ENCODE peak calls at places on chromosomes 3 and 15, in ten cellular contexts. One of them, this sample, is unnamed.

GRCh38 chr3:197482001-197482400 is 73.8 kb downstream of the BDH1 start:
- DNase-seq in stomach: no peak
- DNase-seq in H1: no peak
- DNase-seq in lower leg skin: no peak
- DNase-seq in K562: no peak
- DNase-seq in transverse colon: no peak
- DNase-seq in heart left ventricle: no peak
- DNase-seq in testis: no peak
- DNase-seq in ovary: no peak
- DNase-seq in Peyer's patch: no peak
- DNase-seq in this sample: no peak

GRCh38 chr3:167198949-167199348 is 181.1 kb downstream of the ZBBX start:
- DNase-seq in stomach: no peak
- DNase-seq in H1: no peak
- DNase-seq in lower leg skin: no peak
- DNase-seq in K562: no peak
- DNase-seq in transverse colon: no peak
- DNase-seq in heart left ventricle: no peak
- DNase-seq in testis: no peak
- DNase-seq in ovary: no peak
- DNase-seq in Peyer's patch: no peak
- DNase-seq in this sample: no peak

GRCh38 chr3:170448530-170449110 is 30.0 kb downstream of the CLDN11 start:
- DNase-seq in stomach: no peak
- DNase-seq in H1: no peak
- DNase-seq in lower leg skin: no peak
- DNase-seq in K562: no peak
- DNase-seq in transverse colon: no peak
- DNase-seq in heart left ventricle: no peak
- DNase-seq in testis: no peak
- DNase-seq in ovary: no peak
- DNase-seq in Peyer's patch: no peak
- DNase-seq in this sample: no peak

GRCh38 chr15:51202783-51203182 is 108.1 kb upstream of the TNFAIP8L3 start:
- DNase-seq in stomach: no peak
- DNase-seq in H1: no peak
- DNase-seq in lower leg skin: no peak
- DNase-seq in K562: no peak
- DNase-seq in transverse colon: no peak
- DNase-seq in heart left ventricle: no peak
- DNase-seq in testis: no peak
- DNase-seq in ovary: no peak
- DNase-seq in Peyer's patch: no peak
- DNase-seq in this sample: no peak

GRCh38 chr15:93987068-93987467 is 244.3 kb upstream of the MCTP2 start:
- DNase-seq in stomach: no peak
- DNase-seq in H1: no peak
- DNase-seq in lower leg skin: no peak
- DNase-seq in K562: no peak
- DNase-seq in transverse colon: no peak
- DNase-seq in heart left ventricle: no peak
- DNase-seq in testis: no peak
- DNase-seq in ovary: no peak
- DNase-seq in Peyer's patch: no peak
- DNase-seq in this sample: no peak

GRCh38 chr3:177475266-177475665 is 278.0 kb upstream of the TBL1XR1 start:
- DNase-seq in stomach: no peak
- DNase-seq in H1: no peak
- DNase-seq in lower leg skin: no peak
- DNase-seq in K562: no peak
- DNase-seq in transverse colon: no peak
- DNase-seq in heart left ventricle: no peak
- DNase-seq in testis: no peak
- DNase-seq in ovary: no peak
- DNase-seq in Peyer's patch: no peak
- DNase-seq in this sample: no peak

GRCh38 chr15:40070166-40070557 is 31.2 kb upstream of the SRP14 start:
- DNase-seq in stomach: no peak
- DNase-seq in H1: no peak
- DNase-seq in lower leg skin: no peak
- DNase-seq in K562: no peak
- DNase-seq in transverse colon: no peak
- DNase-seq in heart left ventricle: no peak
- DNase-seq in testis: no peak
- DNase-seq in ovary: no peak
- DNase-seq in Peyer's patch: no peak
- DNase-seq in this sample: no peak

GRCh38 chr3:171712168-171712938 is 97.9 kb downstream of the PLD1 start:
- DNase-seq in stomach: no peak
- DNase-seq in H1: no peak
- DNase-seq in lower leg skin: no peak
- DNase-seq in K562: no peak
- DNase-seq in transverse colon: no peak
- DNase-seq in heart left ventricle: no peak
- DNase-seq in testis: no peak
- DNase-seq in ovary: no peak
- DNase-seq in Peyer's patch: no peak
- DNase-seq in this sample: no peak

GRCh38 chr3:174342941-174343431 is 516.1 kb upstream of the NAALADL2 start:
- DNase-seq in stomach: no peak
- DNase-seq in H1: no peak
- DNase-seq in lower leg skin: no peak
- DNase-seq in K562: no peak
- DNase-seq in transverse colon: no peak
- DNase-seq in heart left ventricle: no peak
- DNase-seq in testis: no peak
- DNase-seq in ovary: no peak
- DNase-seq in Peyer's patch: no peak
- DNase-seq in this sample: no peak

GRCh38 chr15:77038312-77039216 is 32.3 kb downstream of the TSPAN3 start:
- DNase-seq in stomach: no peak
- DNase-seq in H1: no peak
- DNase-seq in lower leg skin: peak; percentile 40
- DNase-seq in K562: no peak
- DNase-seq in transverse colon: peak; percentile 55
- DNase-seq in heart left ventricle: no peak
- DNase-seq in testis: no peak
- DNase-seq in ovary: no peak
- DNase-seq in Peyer's patch: peak; percentile 55
- DNase-seq in this sample: no peak

GRCh38 chr15:81001180-81002003 is 669 bp downstream of the TLNRD1 start:
- DNase-seq in stomach: peak; percentile 65
- DNase-seq in H1: no peak
- DNase-seq in lower leg skin: peak; percentile 93
- DNase-seq in K562: peak; percentile 71
- DNase-seq in transverse colon: peak; percentile 73
- DNase-seq in heart left ventricle: peak; percentile 75
- DNase-seq in testis: peak; percentile 58
- DNase-seq in ovary: peak; percentile 70
- DNase-seq in Peyer's patch: peak; percentile 81
- DNase-seq in this sample: peak; percentile 66
- TF ChIP-seq POLR2A in stomach: no peak
- TF ChIP-seq POLR2A in H1: no peak
- TF ChIP-seq POLR2A in lower leg skin: no peak
- TF ChIP-seq POLR2A in K562: no peak
- TF ChIP-seq POLR2A in transverse colon: peak; percentile 24
- TF ChIP-seq POLR2A in heart left ventricle: no peak
- TF ChIP-seq POLR2A in testis: no peak
- TF ChIP-seq POLR2A in ovary: peak; percentile 32
- TF ChIP-seq POLR2A in Peyer's patch: no peak
- TF ChIP-seq POLR2A in this sample: no peak

GRCh38 chr3:11835028-11835639 is 11.6 kb downstream of the TAMM41 start:
- DNase-seq in stomach: no peak
- DNase-seq in H1: no peak
- DNase-seq in lower leg skin: no peak
- DNase-seq in K562: peak; percentile 50
- DNase-seq in transverse colon: no peak
- DNase-seq in heart left ventricle: no peak
- DNase-seq in testis: no peak
- DNase-seq in ovary: no peak
- DNase-seq in Peyer's patch: no peak
- DNase-seq in this sample: peak; percentile 11
- TF ChIP-seq POLR2A in stomach: no peak
- TF ChIP-seq POLR2A in H1: no peak
- TF ChIP-seq POLR2A in lower leg skin: no peak
- TF ChIP-seq POLR2A in K562: no peak
- TF ChIP-seq POLR2A in transverse colon: no peak
- TF ChIP-seq POLR2A in heart left ventricle: no peak
- TF ChIP-seq POLR2A in testis: no peak
- TF ChIP-seq POLR2A in ovary: no peak
- TF ChIP-seq POLR2A in Peyer's patch: no peak
- TF ChIP-seq POLR2A in this sample: no peak

GRCh38 chr3:113783980-113784379 is 37.1 kb downstream of the ATP6V1A start:
- DNase-seq in stomach: no peak
- DNase-seq in H1: no peak
- DNase-seq in lower leg skin: no peak
- DNase-seq in K562: no peak
- DNase-seq in transverse colon: no peak
- DNase-seq in heart left ventricle: no peak
- DNase-seq in testis: no peak
- DNase-seq in ovary: no peak
- DNase-seq in Peyer's patch: no peak
- DNase-seq in this sample: no peak

DNA sequence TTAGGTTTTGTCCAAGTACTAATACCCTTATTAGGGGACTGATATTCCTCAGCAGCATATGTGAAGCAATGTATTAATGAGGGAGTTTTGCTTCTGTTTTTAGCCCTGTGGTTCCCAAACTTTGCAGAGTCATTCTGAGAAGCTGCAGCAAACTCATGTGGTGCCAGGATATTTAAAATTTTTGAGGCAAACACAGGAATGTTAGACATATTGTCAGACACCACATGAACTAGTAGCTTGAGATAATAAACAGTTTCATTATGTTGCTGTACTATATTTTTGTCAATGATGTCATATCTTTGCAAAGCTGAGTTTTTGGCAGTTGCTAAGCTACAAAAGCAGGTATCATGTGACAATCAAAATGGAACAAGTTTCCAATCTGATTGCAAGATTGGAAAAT is 36.6 kb downstream of the ATP6V1A start:
- DNase-seq in stomach: no peak
- DNase-seq in H1: no peak
- DNase-seq in lower leg skin: no peak
- DNase-seq in K562: no peak
- DNase-seq in transverse colon: no peak
- DNase-seq in heart left ventricle: no peak
- DNase-seq in testis: no peak
- DNase-seq in ovary: no peak
- DNase-seq in Peyer's patch: no peak
- DNase-seq in this sample: peak; percentile 52
- TF ChIP-seq POLR2A in stomach: no peak
- TF ChIP-seq POLR2A in H1: no peak
- TF ChIP-seq POLR2A in lower leg skin: no peak
- TF ChIP-seq POLR2A in K562: no peak
- TF ChIP-seq POLR2A in transverse colon: no peak
- TF ChIP-seq POLR2A in heart left ventricle: no peak
- TF ChIP-seq POLR2A in testis: no peak
- TF ChIP-seq POLR2A in ovary: no peak
- TF ChIP-seq POLR2A in Peyer's patch: no peak
- TF ChIP-seq POLR2A in this sample: no peak

GRCh38 chr3:24520941-24521305 is 26.3 kb upstream of the THRB start:
- DNase-seq in stomach: no peak
- DNase-seq in H1: no peak
- DNase-seq in lower leg skin: no peak
- DNase-seq in K562: no peak
- DNase-seq in transverse colon: no peak
- DNase-seq in heart left ventricle: no peak
- DNase-seq in testis: no peak
- DNase-seq in ovary: no peak
- DNase-seq in Peyer's patch: no peak
- DNase-seq in this sample: no peak

GRCh38 chr3:24520101-24520495 is 25.4 kb upstream of the THRB start:
- DNase-seq in stomach: no peak
- DNase-seq in H1: no peak
- DNase-seq in lower leg skin: no peak
- DNase-seq in K562: no peak
- DNase-seq in transverse colon: no peak
- DNase-seq in heart left ventricle: no peak
- DNase-seq in testis: no peak
- DNase-seq in ovary: no peak
- DNase-seq in Peyer's patch: no peak
- DNase-seq in this sample: no peak

GRCh38 chr3:24522155-24522579 is 27.5 kb upstream of the THRB start:
- DNase-seq in stomach: no peak
- DNase-seq in H1: no peak
- DNase-seq in lower leg skin: peak; percentile 85
- DNase-seq in K562: no peak
- DNase-seq in transverse colon: no peak
- DNase-seq in heart left ventricle: no peak
- DNase-seq in testis: peak; percentile 20
- DNase-seq in ovary: peak; percentile 42
- DNase-seq in Peyer's patch: peak; percentile 51
- DNase-seq in this sample: no peak

GRCh38 chr3:24523195-24523594 is 28.5 kb upstream of the THRB start:
- DNase-seq in stomach: no peak
- DNase-seq in H1: no peak
- DNase-seq in lower leg skin: no peak
- DNase-seq in K562: no peak
- DNase-seq in transverse colon: no peak
- DNase-seq in heart left ventricle: no peak
- DNase-seq in testis: no peak
- DNase-seq in ovary: no peak
- DNase-seq in Peyer's patch: no peak
- DNase-seq in this sample: no peak

GRCh38 chr3:24521306-24522154 is 26.9 kb upstream of the THRB start:
- DNase-seq in stomach: peak; percentile 65
- DNase-seq in H1: no peak
- DNase-seq in lower leg skin: peak; percentile 91
- DNase-seq in K562: peak; percentile 56
- DNase-seq in transverse colon: peak; percentile 62
- DNase-seq in heart left ventricle: peak; percentile 78
- DNase-seq in testis: peak; percentile 52
- DNase-seq in ovary: peak; percentile 68
- DNase-seq in Peyer's patch: peak; percentile 75
- DNase-seq in this sample: peak; percentile 12
- TF ChIP-seq POLR2A in stomach: no peak
- TF ChIP-seq POLR2A in H1: no peak
- TF ChIP-seq POLR2A in lower leg skin: no peak
- TF ChIP-seq POLR2A in K562: peak; percentile 71
- TF ChIP-seq POLR2A in transverse colon: peak; percentile 36
- TF ChIP-seq POLR2A in heart left ventricle: no peak
- TF ChIP-seq POLR2A in testis: no peak
- TF ChIP-seq POLR2A in ovary: no peak
- TF ChIP-seq POLR2A in Peyer's patch: peak; percentile 6
- TF ChIP-seq POLR2A in this sample: peak; percentile 45

DNA sequence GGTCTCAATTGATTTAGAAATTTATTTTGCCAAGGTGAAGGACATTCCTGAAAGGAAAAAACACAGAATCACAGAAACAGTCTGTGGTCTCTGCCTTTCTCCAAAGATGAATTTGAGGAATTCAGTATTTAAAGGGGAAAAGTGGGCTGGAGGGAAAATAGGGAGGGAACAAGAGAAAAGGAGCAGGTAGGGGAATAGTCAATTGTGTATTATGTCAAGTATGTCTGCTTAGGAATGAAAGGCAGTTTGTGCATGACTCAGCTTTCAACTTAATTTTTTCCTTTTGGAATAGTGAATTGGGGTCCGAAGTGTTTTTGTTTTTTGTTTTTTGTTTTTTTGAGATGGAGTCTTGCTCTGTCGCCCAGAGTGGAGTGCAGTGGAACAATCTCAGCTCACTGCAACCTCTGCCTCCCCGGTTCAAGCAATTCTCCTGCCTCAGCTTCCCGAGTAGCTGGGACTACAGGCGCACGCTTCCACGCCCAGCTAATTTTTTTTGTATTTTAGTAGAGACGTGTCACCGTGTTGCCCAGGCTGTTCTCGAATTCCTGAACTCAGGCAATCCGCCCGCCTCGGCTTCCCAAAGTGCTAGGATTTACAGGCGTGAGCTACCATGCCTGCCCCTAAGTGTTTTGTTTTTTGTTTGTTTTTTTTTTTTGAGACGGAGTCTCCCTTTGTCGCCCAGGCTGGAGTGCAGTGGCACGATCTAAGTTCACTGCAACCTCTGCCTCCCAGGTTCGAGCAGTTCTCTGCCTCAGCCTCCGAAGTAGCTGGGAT is 74.1 kb upstream of the MAP4 start:
- DNase-seq in stomach: no peak
- DNase-seq in H1: no peak
- DNase-seq in lower leg skin: no peak
- DNase-seq in K562: no peak
- DNase-seq in transverse colon: no peak
- DNase-seq in heart left ventricle: no peak
- DNase-seq in testis: no peak
- DNase-seq in ovary: no peak
- DNase-seq in Peyer's patch: no peak
- DNase-seq in this sample: no peak
- TF ChIP-seq POLR2A in stomach: no peak
- TF ChIP-seq POLR2A in H1: no peak
- TF ChIP-seq POLR2A in lower leg skin: no peak
- TF ChIP-seq POLR2A in K562: no peak
- TF ChIP-seq POLR2A in transverse colon: no peak
- TF ChIP-seq POLR2A in heart left ventricle: no peak
- TF ChIP-seq POLR2A in testis: no peak
- TF ChIP-seq POLR2A in ovary: no peak
- TF ChIP-seq POLR2A in Peyer's patch: no peak
- TF ChIP-seq POLR2A in this sample: no peak

This sample was measured in erythroblast.